ENCODE peak calls at places on chromosomes 13 and 19, in four cellular contexts. One of them, this sample, is unnamed.

GRCh38 chr19:289651-290538 is 1.3 kb downstream of the PLPP2 start:
- DNase-seq in AG09309: no peak
- DNase-seq in thoracic aorta: no peak
- DNase-seq in fibroblast of pulmonary artery: peak
- DNase-seq in this sample: no peak

GRCh38 chr19:22935151-22935550 is 67.8 kb downstream of the ZNF728 start:
- DNase-seq in AG09309: no peak
- DNase-seq in thoracic aorta: no peak
- DNase-seq in fibroblast of pulmonary artery: no peak
- DNase-seq in this sample: no peak

GRCh38 chr13:37208052-37208451 is 102.6 kb upstream of the CSNK1A1L start:
- DNase-seq in AG09309: no peak
- DNase-seq in thoracic aorta: no peak
- DNase-seq in fibroblast of pulmonary artery: no peak
- DNase-seq in this sample: no peak

GRCh38 chr13:62251734-62252133 is 836.1 kb upstream of the PCDH20 start:
- DNase-seq in AG09309: no peak
- DNase-seq in thoracic aorta: no peak
- DNase-seq in fibroblast of pulmonary artery: no peak
- DNase-seq in this sample: no peak

GRCh38 chr19:37227996-37228395 is 10.0 kb downstream of the ZNF383 start:
- DNase-seq in AG09309: no peak
- DNase-seq in thoracic aorta: no peak
- DNase-seq in fibroblast of pulmonary artery: no peak
- DNase-seq in this sample: no peak

GRCh38 chr13:52158629-52159158 is 703 bp downstream of the NEK3 start:
- DNase-seq in AG09309: no peak
- DNase-seq in thoracic aorta: no peak
- DNase-seq in fibroblast of pulmonary artery: peak
- DNase-seq in this sample: no peak

GRCh38 chr19:3507371-3508120 is 1.4 kb downstream of the FZR1 start:
- DNase-seq in AG09309: no peak
- DNase-seq in thoracic aorta: no peak
- DNase-seq in fibroblast of pulmonary artery: no peak
- DNase-seq in this sample: no peak

GRCh38 chr19:15421726-15422260 is 3.0 kb upstream of the AKAP8L start:
- DNase-seq in AG09309: no peak
- DNase-seq in thoracic aorta: no peak
- DNase-seq in fibroblast of pulmonary artery: no peak
- DNase-seq in this sample: no peak

GRCh38 chr13:91247768-91248167 is 99.7 kb upstream of the MIR17HG start:
- DNase-seq in AG09309: no peak
- DNase-seq in thoracic aorta: no peak
- DNase-seq in fibroblast of pulmonary artery: peak
- DNase-seq in this sample: no peak

GRCh38 chr13:113275387-113275786 is 21.7 kb upstream of the LAMP1 start:
- DNase-seq in AG09309: peak
- DNase-seq in thoracic aorta: no peak
- DNase-seq in fibroblast of pulmonary artery: peak
- DNase-seq in this sample: no peak

GRCh38 chr19:29884466-29884865 is 57.6 kb upstream of the URI1 start:
- DNase-seq in AG09309: no peak
- DNase-seq in thoracic aorta: no peak
- DNase-seq in fibroblast of pulmonary artery: no peak
- DNase-seq in this sample: no peak

GRCh38 chr13:31081316-31081715 is 80.4 kb downstream of the HSPH1 start:
- DNase-seq in AG09309: no peak
- DNase-seq in thoracic aorta: no peak
- DNase-seq in fibroblast of pulmonary artery: no peak
- DNase-seq in this sample: no peak

GRCh38 chr13:67107973-67108372 is 122.2 kb downstream of the PCDH9 start:
- DNase-seq in AG09309: no peak
- DNase-seq in thoracic aorta: no peak
- DNase-seq in fibroblast of pulmonary artery: no peak
- DNase-seq in this sample: no peak

GRCh38 chr13:42396501-42396900 is 124.5 kb downstream of the AKAP11 start:
- DNase-seq in AG09309: no peak
- DNase-seq in thoracic aorta: no peak
- DNase-seq in fibroblast of pulmonary artery: no peak
- DNase-seq in this sample: no peak

GRCh38 chr13:51556740-51557139 is 27.5 kb upstream of the WDFY2 start:
- DNase-seq in AG09309: no peak
- DNase-seq in thoracic aorta: no peak
- DNase-seq in fibroblast of pulmonary artery: no peak
- DNase-seq in this sample: no peak

GRCh38 chr19:54653181-54653809 is 9.5 kb upstream of the LILRB4 start:
- DNase-seq in AG09309: no peak
- DNase-seq in thoracic aorta: no peak
- DNase-seq in fibroblast of pulmonary artery: peak
- DNase-seq in this sample: no peak

GRCh38 chr13:35255241-35255640 is 221.2 kb downstream of the MAB21L1 start:
- DNase-seq in AG09309: no peak
- DNase-seq in thoracic aorta: no peak
- DNase-seq in fibroblast of pulmonary artery: no peak
- DNase-seq in this sample: no peak

GRCh38 chr19:8501968-8502367 is 472 bp downstream of the PRAM1 start:
- DNase-seq in AG09309: no peak
- DNase-seq in thoracic aorta: no peak
- DNase-seq in fibroblast of pulmonary artery: no peak
- DNase-seq in this sample: no peak

GRCh38 chr13:72313546-72313945 is 413.9 kb downstream of the MZT1 start:
- DNase-seq in AG09309: no peak
- DNase-seq in thoracic aorta: no peak
- DNase-seq in fibroblast of pulmonary artery: no peak
- DNase-seq in this sample: no peak

GRCh38 chr19:44777715-44778347 is at the start of gene CBLC:
- DNase-seq in AG09309: no peak
- DNase-seq in thoracic aorta: no peak
- DNase-seq in fibroblast of pulmonary artery: no peak
- DNase-seq in this sample: no peak

GRCh38 chr19:46862504-46862835 is 1.7 kb downstream of the ARHGAP35 start:
- DNase-seq in AG09309: no peak
- DNase-seq in thoracic aorta: no peak
- DNase-seq in fibroblast of pulmonary artery: no peak
- DNase-seq in this sample: no peak

GRCh38 chr19:4425531-4425930 is 23.1 kb downstream of the CHAF1A start:
- DNase-seq in AG09309: peak
- DNase-seq in thoracic aorta: no peak
- DNase-seq in fibroblast of pulmonary artery: peak
- DNase-seq in this sample: peak

GRCh38 chr19:47756953-47757608 is 11.7 kb downstream of the NOP53 start:
- DNase-seq in AG09309: no peak
- DNase-seq in thoracic aorta: no peak
- DNase-seq in fibroblast of pulmonary artery: no peak
- DNase-seq in this sample: no peak

GRCh38 chr19:41351339-41352245 is 2.1 kb downstream of the TGFB1 start:
- DNase-seq in AG09309: no peak
- DNase-seq in thoracic aorta: no peak
- DNase-seq in fibroblast of pulmonary artery: peak
- DNase-seq in this sample: no peak

GRCh38 chr19:3450796-3451411 is 29.4 kb downstream of the SMIM24 start:
- DNase-seq in AG09309: peak
- DNase-seq in thoracic aorta: peak
- DNase-seq in fibroblast of pulmonary artery: peak
- DNase-seq in this sample: peak

GRCh38 chr13:30713133-30713532 is 22.2 kb upstream of the ALOX5AP start:
- DNase-seq in AG09309: no peak
- DNase-seq in thoracic aorta: no peak
- DNase-seq in fibroblast of pulmonary artery: peak
- DNase-seq in this sample: no peak

GRCh38 chr13:66048888-66049287 is 1181.2 kb downstream of the PCDH9 start:
- DNase-seq in AG09309: no peak
- DNase-seq in thoracic aorta: no peak
- DNase-seq in fibroblast of pulmonary artery: no peak
- DNase-seq in this sample: no peak

GRCh38 chr13:99378985-99379734 is 72.0 kb upstream of the GPR183 start:
- DNase-seq in AG09309: no peak
- DNase-seq in thoracic aorta: no peak
- DNase-seq in fibroblast of pulmonary artery: no peak
- DNase-seq in this sample: no peak

GRCh38 chr19:3849092-3849491 is 19.7 kb downstream of the ZFR2 start:
- DNase-seq in AG09309: no peak
- DNase-seq in thoracic aorta: no peak
- DNase-seq in fibroblast of pulmonary artery: peak
- DNase-seq in this sample: no peak

GRCh38 chr13:99273128-99273527 is 14.9 kb upstream of the GPR18 start:
- DNase-seq in AG09309: no peak
- DNase-seq in thoracic aorta: no peak
- DNase-seq in fibroblast of pulmonary artery: no peak
- DNase-seq in this sample: no peak

GRCh38 chr13:104008571-104009435 is 942.6 kb upstream of the SLC10A2 start:
- DNase-seq in AG09309: no peak
- DNase-seq in thoracic aorta: no peak
- DNase-seq in fibroblast of pulmonary artery: peak
- DNase-seq in this sample: no peak

GRCh38 chr13:46062190-46062589 is 9.6 kb upstream of the ZC3H13 start:
- DNase-seq in AG09309: peak
- DNase-seq in thoracic aorta: no peak
- DNase-seq in fibroblast of pulmonary artery: peak
- DNase-seq in this sample: no peak

DNA sequence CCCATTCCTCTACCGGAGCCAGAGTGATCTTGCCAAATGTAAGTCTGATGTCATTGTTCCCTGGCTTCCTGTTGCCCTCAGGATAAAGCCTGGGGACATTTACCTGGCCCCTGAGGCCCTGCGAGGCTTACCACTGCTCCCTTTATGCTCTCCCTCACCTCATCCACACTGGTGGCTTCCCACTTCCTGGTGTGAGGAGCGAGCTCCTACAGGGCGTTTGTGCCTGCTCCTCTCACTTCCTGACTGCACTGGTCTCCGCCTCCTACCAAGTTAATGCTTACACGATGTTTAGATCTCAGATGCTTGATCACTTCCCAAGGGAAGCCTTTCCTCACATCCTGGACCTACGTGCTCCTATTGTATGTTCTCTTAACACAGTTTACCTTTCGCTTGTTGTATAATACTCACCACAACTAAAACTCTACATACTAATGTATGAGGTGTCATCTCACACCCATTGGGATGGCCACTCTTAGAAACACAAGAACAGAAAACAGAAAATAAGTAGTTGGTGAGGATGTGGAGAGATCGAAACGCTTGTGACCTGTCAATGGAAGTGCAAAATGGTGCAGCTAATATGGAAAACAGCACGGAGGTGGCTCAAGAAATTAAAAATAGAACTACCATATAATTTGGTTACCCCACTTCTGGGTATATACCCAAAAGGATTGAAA is 177.6 kb downstream of the SHISA2 start:
- DNase-seq in AG09309: no peak
- DNase-seq in thoracic aorta: no peak
- DNase-seq in fibroblast of pulmonary artery: no peak
- DNase-seq in this sample: no peak
- H3K4me3 ChIP-seq in AG09309: no peak
- H3K4me3 ChIP-seq in thoracic aorta: no peak
- H3K4me3 ChIP-seq in fibroblast of pulmonary artery: no peak
- H3K4me3 ChIP-seq in this sample: no peak

GRCh38 chr19:18603958-18604819 is 2.4 kb downstream of the CRLF1 start:
- DNase-seq in AG09309: no peak
- DNase-seq in thoracic aorta: no peak
- DNase-seq in fibroblast of pulmonary artery: no peak
- DNase-seq in this sample: no peak

GRCh38 chr19:18604820-18605159 is 1.8 kb downstream of the CRLF1 start:
- DNase-seq in AG09309: no peak
- DNase-seq in thoracic aorta: no peak
- DNase-seq in fibroblast of pulmonary artery: no peak
- DNase-seq in this sample: no peak

GRCh38 chr19:18605196-18605545 is 1.4 kb downstream of the CRLF1 start:
- DNase-seq in AG09309: no peak
- DNase-seq in thoracic aorta: no peak
- DNase-seq in fibroblast of pulmonary artery: no peak
- DNase-seq in this sample: no peak

GRCh38 chr19:18601875-18602274 is 4.7 kb downstream of the CRLF1 start:
- DNase-seq in AG09309: no peak
- DNase-seq in thoracic aorta: no peak
- DNase-seq in fibroblast of pulmonary artery: no peak
- DNase-seq in this sample: no peak

GRCh38 chr19:18603255-18603957 is 3.2 kb downstream of the CRLF1 start:
- DNase-seq in AG09309: no peak
- DNase-seq in thoracic aorta: no peak
- DNase-seq in fibroblast of pulmonary artery: peak
- DNase-seq in this sample: no peak
- TF ChIP-seq CTCF in AG09309: peak
- TF ChIP-seq CTCF in thoracic aorta: peak
- TF ChIP-seq CTCF in fibroblast of pulmonary artery: peak
- TF ChIP-seq CTCF in this sample: no peak

DNA sequence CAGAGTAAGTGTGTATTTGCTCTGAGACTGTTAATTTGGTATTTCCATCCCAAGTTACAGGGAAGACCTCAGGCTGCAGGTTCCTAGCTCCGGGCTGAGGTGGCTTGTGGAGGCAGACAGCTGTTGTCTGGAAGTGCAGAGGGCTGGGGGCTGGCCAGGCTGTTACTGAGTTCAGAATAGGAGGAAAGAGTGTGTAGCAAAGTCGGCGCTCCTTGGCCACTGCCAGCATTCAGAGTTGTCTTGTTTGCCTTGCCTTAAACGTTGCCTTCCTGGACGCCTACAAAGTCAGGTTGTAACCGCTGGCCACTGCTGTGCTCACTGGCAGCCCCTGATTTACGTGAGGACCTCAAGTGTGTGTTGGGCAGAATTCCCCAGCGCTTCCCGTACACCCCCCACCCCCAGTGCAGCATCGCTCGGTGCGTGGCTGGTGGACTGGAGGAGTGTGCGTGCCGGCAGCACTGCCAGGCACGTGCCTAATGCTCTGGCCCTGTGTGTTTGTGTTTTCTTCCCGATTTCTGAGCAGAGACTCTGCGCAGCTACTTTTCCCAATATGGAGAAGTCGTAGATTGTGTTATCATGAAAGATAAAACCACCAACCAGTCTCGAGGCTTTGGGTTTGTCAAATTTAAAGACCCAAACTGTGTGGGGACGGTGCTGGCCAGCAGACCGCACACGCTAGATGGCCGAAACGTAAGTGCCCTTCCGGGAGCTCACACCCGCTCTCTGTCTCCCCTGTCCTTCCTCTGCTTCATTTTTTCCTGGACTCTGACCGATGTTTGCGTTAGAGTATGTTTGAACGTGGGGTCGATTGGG is 10.5 kb downstream of the DAZAP1 start:
- DNase-seq in AG09309: no peak
- DNase-seq in thoracic aorta: no peak
- DNase-seq in fibroblast of pulmonary artery: no peak
- DNase-seq in this sample: no peak
- H3K4me3 ChIP-seq in AG09309: no peak
- H3K4me3 ChIP-seq in thoracic aorta: no peak
- H3K4me3 ChIP-seq in fibroblast of pulmonary artery: no peak
- H3K4me3 ChIP-seq in this sample: no peak

GRCh38 chr13:23570931-23571330 is 719 bp downstream of the TNFRSF19 start:
- DNase-seq in AG09309: no peak
- DNase-seq in thoracic aorta: no peak
- DNase-seq in fibroblast of pulmonary artery: peak
- DNase-seq in this sample: no peak
- TF ChIP-seq CTCF in AG09309: peak
- TF ChIP-seq CTCF in thoracic aorta: no peak
- TF ChIP-seq CTCF in fibroblast of pulmonary artery: peak
- TF ChIP-seq CTCF in this sample: no peak

This sample was measured in AG04449.